ENCODE peak calls at places on chromosomes 7 and 10, in five cellular contexts. One of them, this sample, is unnamed.

GRCh38 chr10:82041018-82041417 is 166.0 kb downstream of the NRG3 start:
- DNase-seq in GM10248: no peak
- DNase-seq in progenitor cell of endocrine pancreas: no peak
- DNase-seq in endodermal cell: peak
- DNase-seq in activated B cell treated with CpG ODN at 0.5 μM for 24 hours: no peak
- DNase-seq in this sample: no peak

GRCh38 chr10:1434202-1434601 is 303.1 kb downstream of the ADARB2 start:
- DNase-seq in GM10248: no peak
- DNase-seq in progenitor cell of endocrine pancreas: no peak
- DNase-seq in endodermal cell: peak
- DNase-seq in activated B cell treated with CpG ODN at 0.5 μM for 24 hours: no peak
- DNase-seq in this sample: no peak

GRCh38 chr7:121244120-121244865 is 84.5 kb upstream of the WNT16 start:
- DNase-seq in GM10248: no peak
- DNase-seq in progenitor cell of endocrine pancreas: no peak
- DNase-seq in endodermal cell: no peak
- DNase-seq in activated B cell treated with CpG ODN at 0.5 μM for 24 hours: no peak
- DNase-seq in this sample: no peak

GRCh38 chr10:126387931-126388911 is at the start of gene ADAM12:
- DNase-seq in GM10248: no peak
- DNase-seq in progenitor cell of endocrine pancreas: no peak
- DNase-seq in endodermal cell: peak
- DNase-seq in activated B cell treated with CpG ODN at 0.5 μM for 24 hours: no peak
- DNase-seq in this sample: no peak

GRCh38 chr7:27151341-27151944 is 940 bp downstream of the HOXA3 start:
- DNase-seq in GM10248: no peak
- DNase-seq in progenitor cell of endocrine pancreas: no peak
- DNase-seq in endodermal cell: no peak
- DNase-seq in activated B cell treated with CpG ODN at 0.5 μM for 24 hours: no peak
- DNase-seq in this sample: no peak

GRCh38 chr7:107659666-107660065 is 962 bp upstream of the SLC26A4 start:
- DNase-seq in GM10248: peak
- DNase-seq in progenitor cell of endocrine pancreas: no peak
- DNase-seq in endodermal cell: no peak
- DNase-seq in activated B cell treated with CpG ODN at 0.5 μM for 24 hours: no peak
- DNase-seq in this sample: no peak

GRCh38 chr10:118349235-118349634 is 7.1 kb upstream of the FAM204A start:
- DNase-seq in GM10248: no peak
- DNase-seq in progenitor cell of endocrine pancreas: no peak
- DNase-seq in endodermal cell: no peak
- DNase-seq in activated B cell treated with CpG ODN at 0.5 μM for 24 hours: no peak
- DNase-seq in this sample: no peak

GRCh38 chr7:128453836-128454804 is 1.6 kb upstream of the HILPDA start:
- DNase-seq in GM10248: no peak
- DNase-seq in progenitor cell of endocrine pancreas: peak
- DNase-seq in endodermal cell: peak
- DNase-seq in activated B cell treated with CpG ODN at 0.5 μM for 24 hours: no peak
- DNase-seq in this sample: no peak

GRCh38 chr7:99201027-99201426 is 6.9 kb downstream of the KPNA7 start:
- DNase-seq in GM10248: no peak
- DNase-seq in progenitor cell of endocrine pancreas: no peak
- DNase-seq in endodermal cell: no peak
- DNase-seq in activated B cell treated with CpG ODN at 0.5 μM for 24 hours: no peak
- DNase-seq in this sample: no peak

GRCh38 chr7:129433823-129434171 is 435 bp upstream of the STRIP2 start:
- DNase-seq in GM10248: peak
- DNase-seq in progenitor cell of endocrine pancreas: no peak
- DNase-seq in endodermal cell: no peak
- DNase-seq in activated B cell treated with CpG ODN at 0.5 μM for 24 hours: no peak
- DNase-seq in this sample: no peak

GRCh38 chr7:151134743-151135524 is 32.6 kb downstream of the GBX1 start:
- DNase-seq in GM10248: no peak
- DNase-seq in progenitor cell of endocrine pancreas: no peak
- DNase-seq in endodermal cell: no peak
- DNase-seq in activated B cell treated with CpG ODN at 0.5 μM for 24 hours: no peak
- DNase-seq in this sample: peak

GRCh38 chr7:149284343-149284742 is 22.3 kb downstream of the ZNF783 start:
- DNase-seq in GM10248: no peak
- DNase-seq in progenitor cell of endocrine pancreas: no peak
- DNase-seq in endodermal cell: no peak
- DNase-seq in activated B cell treated with CpG ODN at 0.5 μM for 24 hours: no peak
- DNase-seq in this sample: peak

GRCh38 chr7:6529643-6530042 is 21.6 kb downstream of the GRID2IP start:
- DNase-seq in GM10248: no peak
- DNase-seq in progenitor cell of endocrine pancreas: no peak
- DNase-seq in endodermal cell: peak
- DNase-seq in activated B cell treated with CpG ODN at 0.5 μM for 24 hours: no peak
- DNase-seq in this sample: no peak

GRCh38 chr10:126459878-126460481 is 71.7 kb upstream of the ADAM12 start:
- DNase-seq in GM10248: no peak
- DNase-seq in progenitor cell of endocrine pancreas: no peak
- DNase-seq in endodermal cell: peak
- DNase-seq in activated B cell treated with CpG ODN at 0.5 μM for 24 hours: no peak
- DNase-seq in this sample: no peak

GRCh38 chr10:1932617-1933016 is 195.3 kb upstream of the ADARB2 start:
- DNase-seq in GM10248: no peak
- DNase-seq in progenitor cell of endocrine pancreas: no peak
- DNase-seq in endodermal cell: no peak
- DNase-seq in activated B cell treated with CpG ODN at 0.5 μM for 24 hours: no peak
- DNase-seq in this sample: no peak

GRCh38 chr10:91587710-91588638 is 44.9 kb downstream of the PPP1R3C start:
- DNase-seq in GM10248: no peak
- DNase-seq in progenitor cell of endocrine pancreas: no peak
- DNase-seq in endodermal cell: no peak
- DNase-seq in activated B cell treated with CpG ODN at 0.5 μM for 24 hours: no peak
- DNase-seq in this sample: no peak

GRCh38 chr10:69451209-69451783 is at the start of gene TSPAN15:
- DNase-seq in GM10248: peak
- DNase-seq in progenitor cell of endocrine pancreas: peak
- DNase-seq in endodermal cell: peak
- DNase-seq in activated B cell treated with CpG ODN at 0.5 μM for 24 hours: peak
- DNase-seq in this sample: peak

GRCh38 chr10:51389415-51390342 is 309.7 kb downstream of the CSTF2T start:
- DNase-seq in GM10248: peak
- DNase-seq in progenitor cell of endocrine pancreas: peak
- DNase-seq in endodermal cell: peak
- DNase-seq in activated B cell treated with CpG ODN at 0.5 μM for 24 hours: no peak
- DNase-seq in this sample: peak

GRCh38 chr7:80216996-80217842 is 82.6 kb downstream of the GNAI1 start:
- DNase-seq in GM10248: no peak
- DNase-seq in progenitor cell of endocrine pancreas: no peak
- DNase-seq in endodermal cell: no peak
- DNase-seq in activated B cell treated with CpG ODN at 0.5 μM for 24 hours: no peak
- DNase-seq in this sample: no peak

GRCh38 chr10:18378766-18379165 is 238.5 kb downstream of the CACNB2 start:
- DNase-seq in GM10248: no peak
- DNase-seq in progenitor cell of endocrine pancreas: no peak
- DNase-seq in endodermal cell: no peak
- DNase-seq in activated B cell treated with CpG ODN at 0.5 μM for 24 hours: no peak
- DNase-seq in this sample: no peak

GRCh38 chr7:1458676-1459511 is at the start of gene MICALL2:
- DNase-seq in GM10248: no peak
- DNase-seq in progenitor cell of endocrine pancreas: no peak
- DNase-seq in endodermal cell: peak
- DNase-seq in activated B cell treated with CpG ODN at 0.5 μM for 24 hours: no peak
- DNase-seq in this sample: no peak

GRCh38 chr10:81894616-81895015 is 19.6 kb downstream of the NRG3 start:
- DNase-seq in GM10248: no peak
- DNase-seq in progenitor cell of endocrine pancreas: no peak
- DNase-seq in endodermal cell: no peak
- DNase-seq in activated B cell treated with CpG ODN at 0.5 μM for 24 hours: no peak
- DNase-seq in this sample: no peak

GRCh38 chr7:121330053-121330833 is 1.4 kb downstream of the WNT16 start:
- DNase-seq in GM10248: peak
- DNase-seq in progenitor cell of endocrine pancreas: no peak
- DNase-seq in endodermal cell: peak
- DNase-seq in activated B cell treated with CpG ODN at 0.5 μM for 24 hours: peak
- DNase-seq in this sample: peak

GRCh38 chr10:4034907-4035581 is 250.0 kb upstream of the KLF6 start:
- DNase-seq in GM10248: no peak
- DNase-seq in progenitor cell of endocrine pancreas: no peak
- DNase-seq in endodermal cell: no peak
- DNase-seq in activated B cell treated with CpG ODN at 0.5 μM for 24 hours: no peak
- DNase-seq in this sample: no peak

GRCh38 chr10:7819126-7819470 is 793 bp downstream of the TAF3 start:
- DNase-seq in GM10248: peak
- DNase-seq in progenitor cell of endocrine pancreas: no peak
- DNase-seq in endodermal cell: peak
- DNase-seq in activated B cell treated with CpG ODN at 0.5 μM for 24 hours: no peak
- DNase-seq in this sample: peak

GRCh38 chr10:50506861-50507573 is 116.7 kb downstream of the SGMS1 start:
- DNase-seq in GM10248: no peak
- DNase-seq in progenitor cell of endocrine pancreas: no peak
- DNase-seq in endodermal cell: no peak
- DNase-seq in activated B cell treated with CpG ODN at 0.5 μM for 24 hours: no peak
- DNase-seq in this sample: no peak

GRCh38 chr7:155598810-155599210 is 45.7 kb upstream of the RBM33 start:
- DNase-seq in GM10248: peak
- DNase-seq in progenitor cell of endocrine pancreas: peak
- DNase-seq in endodermal cell: peak
- DNase-seq in activated B cell treated with CpG ODN at 0.5 μM for 24 hours: peak
- DNase-seq in this sample: peak

GRCh38 chr10:91032614-91033248 is 111.8 kb upstream of the ANKRD1 start:
- DNase-seq in GM10248: no peak
- DNase-seq in progenitor cell of endocrine pancreas: no peak
- DNase-seq in endodermal cell: no peak
- DNase-seq in activated B cell treated with CpG ODN at 0.5 μM for 24 hours: no peak
- DNase-seq in this sample: no peak

GRCh38 chr7:25180946-25181345 is 47.3 kb downstream of the NPVF start:
- DNase-seq in GM10248: no peak
- DNase-seq in progenitor cell of endocrine pancreas: no peak
- DNase-seq in endodermal cell: peak
- DNase-seq in activated B cell treated with CpG ODN at 0.5 μM for 24 hours: no peak
- DNase-seq in this sample: no peak
- TF ChIP-seq CTCF in GM10248: no peak
- TF ChIP-seq CTCF in progenitor cell of endocrine pancreas: no peak
- TF ChIP-seq CTCF in endodermal cell: no peak
- TF ChIP-seq CTCF in activated B cell treated with CpG ODN at 0.5 μM for 24 hours: no peak
- TF ChIP-seq CTCF in this sample: no peak

DNA sequence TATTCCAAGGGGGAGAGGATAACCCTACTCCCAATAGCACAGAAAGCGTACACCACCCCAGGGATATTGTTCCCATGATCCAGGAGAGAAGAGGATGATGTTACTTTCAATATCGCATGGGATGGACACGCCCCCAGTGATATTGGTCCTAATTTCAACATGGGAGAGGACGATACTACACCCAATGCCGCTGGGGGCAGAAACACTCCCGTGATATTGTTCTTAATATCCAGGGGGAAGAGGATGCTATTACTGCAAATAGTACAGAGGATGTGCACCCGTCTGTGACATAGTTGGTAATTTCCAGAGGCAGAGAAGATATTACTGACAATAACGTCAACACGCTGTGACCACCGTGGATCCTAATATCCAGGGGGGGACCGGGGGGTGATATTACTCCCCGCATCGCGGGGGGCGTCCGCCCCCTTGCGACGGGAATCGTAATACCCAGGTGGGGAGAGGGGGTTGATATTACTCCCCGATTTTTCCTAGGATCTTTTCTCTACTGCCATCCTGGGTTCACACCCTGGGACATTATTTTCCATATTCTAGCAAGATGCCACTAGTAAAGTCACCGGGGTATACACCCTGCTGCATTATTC is 16.6 kb downstream of the MEIG1 start:
- DNase-seq in GM10248: no peak
- DNase-seq in progenitor cell of endocrine pancreas: no peak
- DNase-seq in endodermal cell: no peak
- DNase-seq in activated B cell treated with CpG ODN at 0.5 μM for 24 hours: no peak
- DNase-seq in this sample: no peak
- TF ChIP-seq CTCF in GM10248: peak
- TF ChIP-seq CTCF in progenitor cell of endocrine pancreas: no peak
- TF ChIP-seq CTCF in endodermal cell: peak
- TF ChIP-seq CTCF in activated B cell treated with CpG ODN at 0.5 μM for 24 hours: no peak
- TF ChIP-seq CTCF in this sample: no peak

GRCh38 chr10:70966848-70967553 is 78.6 kb upstream of the PCBD1 start:
- DNase-seq in GM10248: no peak
- DNase-seq in progenitor cell of endocrine pancreas: no peak
- DNase-seq in endodermal cell: no peak
- DNase-seq in activated B cell treated with CpG ODN at 0.5 μM for 24 hours: no peak
- DNase-seq in this sample: no peak
- TF ChIP-seq CTCF in GM10248: no peak
- TF ChIP-seq CTCF in progenitor cell of endocrine pancreas: no peak
- TF ChIP-seq CTCF in endodermal cell: no peak
- TF ChIP-seq CTCF in activated B cell treated with CpG ODN at 0.5 μM for 24 hours: no peak
- TF ChIP-seq CTCF in this sample: no peak

GRCh38 chr10:103918053-103918846 is at the start of gene STN1:
- DNase-seq in GM10248: peak
- DNase-seq in progenitor cell of endocrine pancreas: peak
- DNase-seq in endodermal cell: peak
- DNase-seq in activated B cell treated with CpG ODN at 0.5 μM for 24 hours: peak
- DNase-seq in this sample: peak
- TF ChIP-seq CTCF in GM10248: no peak
- TF ChIP-seq CTCF in progenitor cell of endocrine pancreas: peak
- TF ChIP-seq CTCF in endodermal cell: peak
- TF ChIP-seq CTCF in activated B cell treated with CpG ODN at 0.5 μM for 24 hours: no peak
- TF ChIP-seq CTCF in this sample: no peak

DNA sequence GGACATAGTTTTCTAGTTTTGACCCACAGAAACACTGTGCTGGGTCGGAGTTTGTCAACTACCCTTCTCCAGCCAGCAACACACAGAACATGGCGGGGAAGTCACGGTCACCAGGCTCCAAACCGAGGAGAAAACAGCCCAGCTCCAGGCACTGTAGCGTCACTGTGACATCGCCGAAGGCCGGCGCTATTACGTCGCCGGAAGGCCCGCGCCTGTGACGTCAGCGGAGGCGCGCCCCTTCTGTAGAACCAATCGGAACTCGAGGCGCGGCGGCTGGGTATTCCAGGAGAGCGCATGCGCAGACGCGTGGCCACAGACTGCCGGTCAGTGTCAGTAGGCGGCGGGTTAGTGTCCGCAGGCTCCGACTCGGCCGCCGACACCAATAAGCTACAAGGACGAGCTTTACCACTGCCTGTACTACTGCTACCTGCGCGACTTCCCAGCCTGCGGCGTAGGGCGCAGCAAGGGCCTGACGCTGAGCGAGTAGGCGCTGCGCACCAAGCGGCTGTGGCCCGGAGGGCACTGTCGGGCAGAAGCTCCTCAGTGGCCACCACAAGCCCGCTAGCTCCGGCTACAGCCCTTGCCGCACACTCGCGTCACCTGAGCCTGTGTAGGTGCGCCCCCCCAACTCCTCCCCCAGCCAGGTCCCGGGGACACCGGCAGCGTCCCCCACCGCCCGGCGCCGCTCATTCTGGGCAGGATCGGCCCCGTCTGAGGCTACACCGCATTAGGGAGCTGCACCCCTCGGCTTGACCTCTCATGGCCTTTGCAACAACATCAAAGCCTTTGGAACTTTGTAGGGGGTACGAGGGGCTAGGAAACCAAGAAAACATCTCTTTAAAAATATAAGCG is 35.1 kb upstream of the SRRM3 start:
- DNase-seq in GM10248: peak
- DNase-seq in progenitor cell of endocrine pancreas: peak
- DNase-seq in endodermal cell: peak
- DNase-seq in activated B cell treated with CpG ODN at 0.5 μM for 24 hours: peak
- DNase-seq in this sample: peak
- TF ChIP-seq CTCF in GM10248: no peak
- TF ChIP-seq CTCF in progenitor cell of endocrine pancreas: peak
- TF ChIP-seq CTCF in endodermal cell: peak
- TF ChIP-seq CTCF in activated B cell treated with CpG ODN at 0.5 μM for 24 hours: no peak
- TF ChIP-seq CTCF in this sample: no peak